ENCODE peak calls at places on chromosomes 4 and X, in ten cellular contexts. L, N, P, I, A, H, Q, O, M and Y are unnamed samples.

GRCh38 chrX:85107407-85107806 is 103.7 kb downstream of the APOOL start:
- DNase-seq in I (no peak), Q (no peak), O (no peak), A (no peak), N (peak), H (no peak), M (no peak), P (no peak), L (no peak), Y (no peak)

GRCh38 chrX:41720125-41720780 is 3.7 kb upstream of the GPR82 start:
- DNase-seq in I (no peak), A (no peak), M (peak), N (peak), L (no peak), Q (peak), P (peak), O (no peak), H (no peak), Y (no peak)

GRCh38 chr4:117796677-117797076 is 237.6 kb upstream of the NDST3 start:
- DNase-seq in Q (no peak), I (no peak), O (no peak), L (no peak), A (no peak), H (no peak), N (peak), M (no peak), P (no peak), Y (no peak)

GRCh38 chrX:103756736-103757135 is 19.9 kb upstream of the PLP1 start:
- DNase-seq in A (no peak), N (no peak), H (no peak), I (no peak), O (no peak), Q (no peak), L (no peak), P (no peak), M (no peak), Y (no peak)

GRCh38 chrX:119237526-119238035 is 1.5 kb downstream of the PGRMC1 start:
- DNase-seq in H (no peak), P (no peak), N (peak), L (no peak), Q (no peak), I (no peak), O (no peak), M (no peak), A (no peak), Y (no peak)

GRCh38 chr4:845233-845835 is 19.4 kb upstream of the CPLX1 start:
- DNase-seq in M (peak), P (no peak), Q (no peak), H (peak), O (no peak), A (no peak), I (no peak), N (no peak), L (peak), Y (no peak)

GRCh38 chrX:49166914-49167739 is 4.6 kb downstream of the MAGIX start:
- DNase-seq in N (peak), P (peak), O (no peak), L (peak), Q (peak), I (peak), H (peak), A (peak), M (peak), Y (no peak)

GRCh38 chrX:27840881-27841280 is 33.1 kb downstream of the MAGEB10 start:
- DNase-seq in M (no peak), P (no peak), I (no peak), L (no peak), Q (no peak), N (no peak), H (no peak), O (no peak), A (no peak), Y (no peak)

GRCh38 chr4:14111730-14112171 is 484.2 kb upstream of the BOD1L1 start:
- DNase-seq in P (no peak), I (no peak), O (no peak), L (peak), H (peak), N (no peak), Q (no peak), M (peak), A (no peak), Y (no peak)

GRCh38 chr4:8537041-8537461 is 43.1 kb upstream of the GPR78 start:
- DNase-seq in N (peak), M (peak), L (peak), I (no peak), A (peak), H (peak), Q (peak), O (no peak), P (peak), Y (peak)

GRCh38 chrX:153925387-153925738 is 701 bp downstream of the ARHGAP4 start:
- DNase-seq in L (no peak), N (no peak), Q (no peak), A (no peak), P (no peak), I (no peak), O (no peak), H (no peak), M (no peak), Y (no peak)

GRCh38 chrX:139739138-139739537 is 31.2 kb upstream of the MCF2 start:
- DNase-seq in O (no peak), L (peak), A (no peak), M (peak), N (peak), I (no peak), H (peak), Q (peak), P (no peak), Y (no peak)

GRCh38 chr4:165154482-165154881 is 41.8 kb upstream of the TMEM192 start:
- DNase-seq in H (no peak), O (no peak), N (no peak), Q (no peak), L (no peak), I (no peak), M (no peak), P (no peak), A (no peak), Y (no peak)

GRCh38 chr4:47538516-47538915 is 53.4 kb downstream of the ATP10D start:
- DNase-seq in A (no peak), H (peak), I (no peak), P (no peak), N (no peak), L (no peak), Q (peak), O (no peak), M (peak), Y (no peak)
- H3K4me3 ChIP-seq in A (no peak), H (no peak), I (no peak), P (no peak), N (no peak), L (no peak), Q (no peak), O (no peak), M (no peak), Y (no peak)

DNA sequence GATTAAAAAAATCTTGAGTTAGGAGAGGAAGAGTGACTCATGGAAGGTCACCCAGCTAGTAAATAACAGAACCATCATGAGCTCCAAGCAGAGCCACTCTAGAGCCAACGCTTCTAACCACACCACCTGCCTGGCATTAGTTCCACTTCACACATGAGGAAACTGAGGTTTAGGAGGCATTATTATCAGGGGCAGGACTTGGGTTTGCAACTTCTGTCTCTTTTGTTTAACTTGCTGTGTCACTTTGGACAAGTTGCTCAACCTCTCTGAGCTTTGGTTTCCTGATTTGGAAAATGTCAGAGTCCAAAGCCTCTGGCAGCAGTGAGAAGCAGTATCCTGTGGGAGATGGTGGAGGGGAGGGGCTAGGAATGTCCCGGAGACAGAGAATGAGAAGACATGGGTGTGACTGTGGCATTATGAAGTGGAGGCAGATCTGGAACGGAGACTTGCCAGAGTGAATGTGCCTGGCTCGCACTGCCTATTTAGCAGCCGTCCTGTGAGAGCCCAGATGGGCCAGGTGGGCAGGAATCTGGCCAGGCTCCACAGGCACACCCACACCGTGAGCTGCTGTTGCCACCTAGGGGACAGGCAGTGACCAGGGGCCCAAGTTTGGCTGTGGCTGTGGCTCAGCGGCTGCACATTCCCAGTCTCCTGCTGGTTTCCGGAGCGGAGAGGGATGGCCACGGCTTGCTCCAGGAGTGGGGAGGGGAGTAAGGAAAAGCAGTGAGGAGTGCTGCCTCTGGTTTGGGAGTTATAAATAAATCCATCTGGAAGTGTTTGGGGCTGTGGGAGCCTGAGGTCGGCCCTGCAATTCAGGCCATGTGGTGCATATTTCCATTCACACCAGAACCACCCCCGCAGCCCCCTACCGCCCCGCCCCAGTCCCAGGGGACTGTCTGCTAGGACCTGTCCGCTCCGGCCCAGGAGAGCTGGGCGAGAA is 93.4 kb downstream of the NHSL2 start:
- DNase-seq in L (no peak), A (peak), H (peak), I (peak), P (peak), N (no peak), Q (no peak), O (peak), M (peak), Y (peak)
- H3K4me3 ChIP-seq in L (no peak), A (no peak), H (no peak), I (no peak), P (no peak), N (no peak), Q (no peak), O (no peak), M (no peak), Y (no peak)

GRCh38 chr4:142416121-142416520 is 430.0 kb downstream of the INPP4B start:
- DNase-seq in H (peak), A (no peak), P (no peak), L (peak), Q (peak), I (no peak), M (peak), O (no peak), N (peak), Y (no peak)

GRCh38 chr4:142419712-142420111 is 426.4 kb downstream of the INPP4B start:
- DNase-seq in P (no peak), L (no peak), N (no peak), H (no peak), M (no peak), Q (no peak), I (no peak), A (no peak), O (no peak), Y (no peak)

GRCh38 chr4:142416711-142417275 is 429.3 kb downstream of the INPP4B start:
- DNase-seq in P (no peak), A (no peak), O (no peak), N (peak), L (no peak), M (peak), I (no peak), H (no peak), Q (peak), Y (no peak)

GRCh38 chr4:142418697-142419096 is 427.4 kb downstream of the INPP4B start:
- DNase-seq in H (no peak), I (no peak), N (no peak), A (no peak), L (no peak), Q (no peak), O (no peak), P (no peak), M (no peak), Y (no peak)

DNA sequence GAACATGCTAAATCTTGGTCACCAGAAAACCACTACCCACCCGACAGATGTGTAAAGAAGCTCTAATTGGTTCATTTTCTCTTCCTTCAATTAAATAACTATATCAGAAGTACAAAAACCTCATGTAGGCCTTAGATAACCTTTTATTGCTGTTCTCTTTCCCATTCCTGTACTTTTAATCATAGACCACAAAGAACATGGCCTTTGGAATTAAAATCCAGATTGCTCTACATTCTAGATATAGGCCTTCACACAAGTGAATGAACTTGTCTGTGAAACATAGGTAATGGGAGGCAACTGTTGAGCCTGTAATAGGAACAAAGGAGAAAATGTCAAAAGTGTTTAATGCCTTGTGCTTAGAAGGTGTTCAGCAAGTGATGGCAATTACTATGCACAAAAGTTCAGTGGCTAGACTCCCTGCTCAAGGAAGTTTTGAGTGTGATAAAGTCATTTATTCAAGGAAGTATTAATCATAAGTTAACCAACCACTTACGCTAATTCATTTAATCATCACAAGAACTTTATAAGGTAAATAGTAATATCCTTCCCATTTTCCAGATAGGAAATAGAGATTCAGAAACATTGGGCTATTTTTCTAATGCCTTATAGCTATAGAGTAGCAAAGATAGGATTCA is 425.5 kb downstream of the INPP4B start:
- DNase-seq in I (no peak), P (no peak), O (no peak), L (no peak), Q (no peak), A (no peak), H (no peak), M (peak), N (no peak), Y (no peak)
- H3K4me3 ChIP-seq in I (no peak), P (no peak), O (no peak), L (no peak), Q (no peak), A (no peak), H (no peak), M (no peak), N (no peak), Y (no peak)

GRCh38 chr4:5020341-5020740 is 1.1 kb upstream of the CYTL1 start:
- DNase-seq in N (no peak), I (no peak), M (no peak), A (no peak), H (no peak), P (no peak), L (no peak), O (no peak), Q (no peak), Y (no peak)

GRCh38 chr4:5018096-5018495 is 1.2 kb downstream of the CYTL1 start:
- DNase-seq in H (peak), O (no peak), L (no peak), A (no peak), P (no peak), N (no peak), Q (no peak), M (no peak), I (no peak), Y (no peak)

GRCh38 chr4:5019274-5019673 is at the start of gene CYTL1:
- DNase-seq in N (no peak), M (no peak), Q (no peak), O (no peak), H (no peak), P (no peak), L (no peak), A (no peak), I (peak), Y (no peak)

GRCh38 chr4:5019796-5020195 is 538 bp upstream of the CYTL1 start:
- DNase-seq in H (no peak), M (no peak), Q (no peak), O (no peak), L (no peak), A (no peak), P (no peak), N (no peak), I (no peak), Y (no peak)

DNA sequence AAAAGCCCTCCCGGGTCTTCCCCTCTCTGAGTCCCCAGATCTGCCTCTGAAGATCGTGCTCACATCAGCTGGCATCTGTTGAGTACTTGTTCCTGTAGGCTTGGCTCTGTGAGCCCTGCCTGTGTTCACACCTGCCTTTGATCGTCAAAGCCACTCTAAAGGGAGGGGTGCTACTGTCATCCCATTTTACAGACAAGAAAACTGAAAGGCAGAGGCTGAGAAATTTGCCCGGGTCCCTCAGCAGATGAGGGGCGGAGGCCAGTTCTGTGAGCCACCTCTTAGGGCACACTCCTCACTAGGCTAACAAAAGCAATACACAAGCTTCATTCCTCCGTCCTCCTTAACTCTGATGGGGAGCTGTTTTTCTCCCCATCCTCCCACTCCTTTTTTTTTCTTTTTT is 655 bp downstream of the CYTL1 start:
- DNase-seq in O (no peak), M (no peak), N (no peak), I (no peak), L (no peak), P (no peak), H (no peak), Q (no peak), A (no peak), Y (no peak)
- H3K4me3 ChIP-seq in O (no peak), M (no peak), N (no peak), I (no peak), L (no peak), P (no peak), H (no peak), Q (peak), A (no peak), Y (no peak)

GRCh38 chr4:37000281-37000680 is 244.3 kb upstream of the NWD2 start:
- DNase-seq in A (no peak), L (no peak), N (no peak), I (no peak), O (no peak), P (no peak), H (no peak), M (no peak), Q (no peak), Y (no peak)

GRCh38 chr4:36997727-36998126 is 246.8 kb upstream of the NWD2 start:
- DNase-seq in N (peak), Q (no peak), H (peak), P (no peak), A (no peak), O (no peak), M (no peak), I (no peak), L (no peak), Y (no peak)

GRCh38 chr4:37002625-37003024 is 241.9 kb upstream of the NWD2 start:
- DNase-seq in M (no peak), O (no peak), N (no peak), A (no peak), L (no peak), P (no peak), H (no peak), Q (no peak), I (no peak), Y (no peak)

DNA sequence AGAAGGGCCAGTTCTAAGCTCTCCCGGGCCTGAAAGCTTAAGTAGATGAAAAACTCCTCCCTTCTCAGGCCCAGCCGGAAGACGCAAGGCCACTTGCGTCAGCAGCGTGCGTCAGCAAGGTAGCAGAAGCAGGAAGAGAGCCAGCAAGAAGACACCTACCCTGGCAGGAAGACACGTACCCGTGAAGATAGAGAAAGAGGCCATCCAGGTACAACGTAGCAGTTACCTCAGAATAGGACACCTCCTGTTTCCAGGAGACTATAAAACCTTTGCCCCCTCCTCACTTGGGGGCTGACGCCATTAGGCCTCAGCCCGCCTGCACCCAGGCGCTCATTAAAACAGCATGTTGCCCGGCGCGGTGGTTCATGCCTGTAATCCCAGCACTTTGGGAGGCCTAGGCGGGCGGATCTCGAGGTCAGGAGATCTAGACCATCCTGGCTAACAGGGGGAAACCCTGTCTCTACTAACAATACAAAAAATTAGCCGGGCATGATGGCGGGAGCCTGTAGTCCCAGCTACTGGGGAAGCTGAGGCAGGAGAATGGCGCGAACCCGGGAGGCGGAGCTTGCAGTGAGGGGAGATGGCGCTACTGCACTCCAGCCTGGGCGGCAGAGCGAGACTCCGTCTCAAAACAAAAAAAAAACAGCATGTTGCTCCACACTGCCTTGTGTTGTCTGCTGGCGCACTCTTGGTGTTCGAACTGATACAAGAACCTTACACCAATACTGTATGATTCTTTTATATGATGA is 242.7 kb upstream of the NWD2 start:
- DNase-seq in A (no peak), O (no peak), N (no peak), Q (no peak), H (no peak), M (no peak), P (no peak), I (no peak), L (no peak), Y (no peak)
- H3K4me3 ChIP-seq in A (no peak), O (no peak), N (no peak), Q (no peak), H (no peak), M (no peak), P (no peak), I (no peak), L (no peak), Y (no peak)

GRCh38 chr4:186728631-186729271 is 5.1 kb upstream of the FAT1 start:
- DNase-seq in L (peak), Q (no peak), I (no peak), O (no peak), H (peak), A (no peak), M (peak), P (no peak), N (peak), Y (no peak)
- H3K4me3 ChIP-seq in L (no peak), Q (no peak), I (no peak), O (no peak), H (no peak), A (no peak), M (no peak), P (no peak), N (peak), Y (no peak)

DNA sequence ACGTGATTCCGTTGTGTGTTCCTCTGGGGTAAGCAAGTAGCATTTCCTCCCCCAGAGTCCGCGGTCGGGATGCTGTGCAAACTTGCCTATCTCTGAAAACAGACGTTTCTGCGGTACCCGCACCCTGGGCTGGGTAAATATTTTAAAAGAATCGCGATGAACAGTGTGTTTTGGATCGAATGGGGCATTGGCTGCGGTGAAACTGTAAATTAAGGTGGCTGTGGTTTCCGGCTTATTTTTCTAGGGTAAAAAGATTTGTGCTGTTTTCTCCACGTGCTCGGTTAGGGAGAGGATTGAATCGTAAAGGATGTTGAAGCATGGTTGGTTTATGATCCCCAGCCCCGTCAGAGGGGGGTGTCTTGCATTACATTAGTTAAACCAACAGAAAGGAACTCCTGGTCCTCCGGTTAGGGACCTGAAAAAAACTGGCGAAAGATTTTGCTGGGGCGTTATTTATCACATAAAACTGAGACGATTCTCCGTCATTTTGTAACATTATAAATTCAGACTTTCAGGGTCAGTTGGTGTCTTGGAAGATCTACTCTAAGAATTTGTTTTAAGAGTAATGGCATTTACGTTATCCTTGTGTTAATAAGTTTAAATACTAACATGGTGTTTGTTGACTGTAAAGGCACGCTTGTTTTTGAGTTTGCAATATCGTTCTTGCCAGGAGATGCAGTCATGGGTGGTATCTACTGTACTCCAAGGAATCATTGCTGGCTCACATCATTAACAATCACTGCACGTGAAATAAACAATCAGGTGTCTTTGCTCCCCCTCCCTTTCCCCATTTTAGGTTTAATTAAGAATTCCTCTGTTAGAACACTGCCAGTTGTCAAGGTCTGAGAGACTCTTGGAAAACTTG is 1.4 kb downstream of the HHIP start:
- DNase-seq in L (no peak), A (no peak), N (peak), M (peak), H (peak), O (no peak), I (no peak), Q (peak), P (no peak), Y (peak)
- H3K4me3 ChIP-seq in L (peak), A (peak), N (peak), M (peak), H (peak), O (peak), I (no peak), Q (peak), P (peak), Y (no peak)